ENCODE peak calls at places on chromosomes 16 and 17, in four cellular contexts. One of them, this sample, is unnamed. For H3K4me1, the result is how much of the 10 kb centered on the place peaks cover.

GRCh38 chr16:96935-97381 is 18.9 kb downstream of the MPG start:
- DNase-seq in HepG2: peak
- DNase-seq in HCT116: peak
- DNase-seq in K562: peak
- DNase-seq in this sample: peak

GRCh38 chr16:79278506-79278905 is 322.0 kb downstream of the MAF start:
- DNase-seq in HepG2: no peak
- DNase-seq in HCT116: no peak
- DNase-seq in K562: no peak
- DNase-seq in this sample: no peak

GRCh38 chr17:40451420-40451819 is 8.2 kb downstream of the IGFBP4 start:
- DNase-seq in HepG2: no peak
- DNase-seq in HCT116: no peak
- DNase-seq in K562: no peak
- DNase-seq in this sample: no peak

GRCh38 chr17:40113110-40113960 is 8.4 kb upstream of the MSL1 start:
- DNase-seq in K562: peak
- DNase-seq in HepG2: peak
- DNase-seq in HCT116: peak
- DNase-seq in this sample: peak

GRCh38 chr17:17723354-17724261 is 42.4 kb downstream of the RAI1 start:
- DNase-seq in HCT116: no peak
- DNase-seq in HepG2: no peak
- DNase-seq in K562: no peak
- DNase-seq in this sample: no peak

GRCh38 chr17:29119265-29119664 is 60.9 kb downstream of the MYO18A start:
- DNase-seq in HepG2: no peak
- DNase-seq in HCT116: no peak
- DNase-seq in K562: no peak
- DNase-seq in this sample: no peak

GRCh38 chr17:69711504-69711903 is 297.0 kb downstream of the MAP2K6 start:
- DNase-seq in HepG2: no peak
- DNase-seq in K562: no peak
- DNase-seq in HCT116: no peak
- DNase-seq in this sample: no peak

GRCh38 chr17:61877837-61878236 is 14.5 kb upstream of the BRIP1 start:
- DNase-seq in K562: no peak
- DNase-seq in HCT116: no peak
- DNase-seq in HepG2: no peak
- DNase-seq in this sample: no peak

GRCh38 chr17:5254903-5255521 is 20.4 kb upstream of the SCIMP start:
- DNase-seq in HepG2: no peak
- DNase-seq in HCT116: no peak
- DNase-seq in K562: no peak
- DNase-seq in this sample: no peak

GRCh38 chr17:14622622-14623101 is 321.8 kb downstream of the HS3ST3B1 start:
- DNase-seq in HCT116: no peak
- DNase-seq in K562: no peak
- DNase-seq in HepG2: no peak
- DNase-seq in this sample: no peak

GRCh38 chr16:85195884-85196816 is 83.9 kb upstream of the CIBAR2 start:
- DNase-seq in HCT116: no peak
- DNase-seq in K562: no peak
- DNase-seq in HepG2: no peak
- DNase-seq in this sample: no peak

GRCh38 chr16:15404792-15405191 is 9.2 kb downstream of the MPV17L start:
- DNase-seq in HepG2: no peak
- DNase-seq in K562: no peak
- DNase-seq in HCT116: no peak
- DNase-seq in this sample: no peak

GRCh38 chr16:69618307-69618706 is 52.5 kb downstream of the NFAT5 start:
- DNase-seq in HCT116: no peak
- DNase-seq in K562: no peak
- DNase-seq in HepG2: no peak
- DNase-seq in this sample: no peak

GRCh38 chr17:60305141-60305540 is 86.8 kb downstream of the USP32 start:
- DNase-seq in HCT116: no peak
- DNase-seq in K562: no peak
- DNase-seq in HepG2: peak
- DNase-seq in this sample: no peak

GRCh38 chr16:84467256-84467655 is 37.2 kb downstream of the MEAK7 start:
- DNase-seq in HCT116: no peak
- DNase-seq in HepG2: no peak
- DNase-seq in K562: no peak
- DNase-seq in this sample: no peak

GRCh38 chr17:28941251-28941650 is 10.1 kb downstream of the PHF12 start:
- DNase-seq in HepG2: no peak
- DNase-seq in HCT116: no peak
- DNase-seq in K562: no peak
- DNase-seq in this sample: no peak

GRCh38 chr16:68707341-68708152 is 29.5 kb upstream of the CDH1 start:
- DNase-seq in HepG2: peak
- DNase-seq in HCT116: peak
- DNase-seq in K562: peak
- DNase-seq in this sample: no peak

GRCh38 chr17:30567231-30568116 is 90.3 kb downstream of the GOSR1 start:
- DNase-seq in HepG2: no peak
- DNase-seq in HCT116: no peak
- DNase-seq in K562: no peak
- DNase-seq in this sample: no peak

GRCh38 chr17:70317416-70317815 is 148.1 kb downstream of the KCNJ2 start:
- DNase-seq in HepG2: no peak
- DNase-seq in K562: no peak
- DNase-seq in HCT116: no peak
- DNase-seq in this sample: no peak

GRCh38 chr17:50274945-50275221 is 617 bp downstream of the TMEM92 start:
- DNase-seq in HepG2: no peak
- DNase-seq in K562: no peak
- DNase-seq in HCT116: no peak
- DNase-seq in this sample: no peak

GRCh38 chr17:9181640-9182039 is 160.3 kb downstream of the NTN1 start:
- DNase-seq in HCT116: no peak
- DNase-seq in HepG2: no peak
- DNase-seq in K562: no peak
- DNase-seq in this sample: no peak

GRCh38 chr16:66421891-66422290 is 5.2 kb upstream of the BEAN1 start:
- DNase-seq in HepG2: no peak
- DNase-seq in K562: no peak
- DNase-seq in HCT116: no peak
- DNase-seq in this sample: no peak

GRCh38 chr17:71080937-71081336 is 911.6 kb downstream of the KCNJ2 start:
- DNase-seq in HepG2: no peak
- DNase-seq in K562: no peak
- DNase-seq in HCT116: no peak
- DNase-seq in this sample: no peak

GRCh38 chr17:72336026-72336803 is 215.4 kb downstream of the SOX9 start:
- DNase-seq in HCT116: no peak
- DNase-seq in HepG2: no peak
- DNase-seq in K562: no peak
- DNase-seq in this sample: no peak

GRCh38 chr17:9615486-9615885 is 29.8 kb upstream of the USP43 start:
- DNase-seq in HCT116: no peak
- DNase-seq in K562: no peak
- DNase-seq in HepG2: peak
- DNase-seq in this sample: no peak

GRCh38 chr16:86590501-86591144 is 12.3 kb downstream of the FOXL1 start:
- DNase-seq in HCT116: no peak
- DNase-seq in K562: no peak
- DNase-seq in HepG2: peak
- DNase-seq in this sample: no peak

GRCh38 chr17:63445571-63446217 is 412 bp downstream of the CYB561 start:
- DNase-seq in HepG2: no peak
- DNase-seq in K562: peak
- DNase-seq in HCT116: peak
- DNase-seq in this sample: no peak
- TF ChIP-seq TCF7L2 in HepG2: no peak
- TF ChIP-seq TCF7L2 in K562: no peak
- TF ChIP-seq TCF7L2 in HCT116: peak
- TF ChIP-seq TCF7L2 in this sample: peak

GRCh38 chr17:7476951-7477350 is 2.5 kb downstream of the ZBTB4 start:
- DNase-seq in K562: no peak
- DNase-seq in HCT116: no peak
- DNase-seq in HepG2: no peak
- DNase-seq in this sample: no peak

GRCh38 chr17:7477392-7478275 is 1.8 kb downstream of the ZBTB4 start:
- DNase-seq in HCT116: no peak
- DNase-seq in K562: peak
- DNase-seq in HepG2: peak
- DNase-seq in this sample: no peak

GRCh38 chr17:7479139-7479388 is 367 bp downstream of the ZBTB4 start:
- DNase-seq in K562: no peak
- DNase-seq in HepG2: no peak
- DNase-seq in HCT116: no peak
- DNase-seq in this sample: no peak

GRCh38 chr17:7478276-7479138 is 924 bp downstream of the ZBTB4 start:
- DNase-seq in K562: peak
- DNase-seq in HepG2: no peak
- DNase-seq in HCT116: no peak
- DNase-seq in this sample: no peak

DNA sequence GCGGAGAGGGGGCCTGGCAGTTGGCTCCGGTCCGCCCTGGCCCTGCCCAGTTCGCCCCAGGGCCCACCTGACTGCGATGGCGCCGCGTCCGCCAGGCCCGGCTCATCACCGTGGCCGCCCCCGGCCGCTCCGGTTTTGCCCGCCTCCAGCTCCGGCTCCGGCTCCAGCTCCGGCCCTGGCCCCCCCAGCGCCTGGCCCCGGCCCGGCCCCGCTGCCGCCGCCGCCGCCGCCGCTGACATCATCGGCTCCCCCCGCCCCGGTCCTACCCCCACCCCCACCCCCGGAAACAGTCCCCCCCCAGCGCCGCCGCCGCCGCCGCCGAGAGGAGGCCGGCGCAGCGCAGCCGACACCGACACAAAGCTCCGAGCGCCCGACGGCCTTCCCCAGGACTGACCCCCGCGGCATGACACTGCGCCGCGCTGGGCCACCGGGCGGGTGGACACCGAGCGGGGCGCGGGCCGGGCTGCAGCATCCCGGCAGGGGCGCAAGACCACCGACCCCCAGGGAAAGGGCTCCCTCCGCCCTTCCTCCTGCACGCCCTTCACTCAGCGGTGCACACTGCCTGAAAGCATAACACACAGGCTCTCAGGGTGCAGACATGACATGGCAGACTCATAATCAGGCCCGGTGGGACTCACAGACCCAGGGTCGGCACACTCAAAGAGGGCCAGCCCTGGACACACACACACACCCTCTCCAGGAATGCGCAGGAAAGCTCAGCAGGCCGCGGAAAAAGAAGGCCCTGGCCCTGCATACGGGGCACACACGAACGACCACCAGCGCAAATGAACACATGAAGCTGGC is at the start of gene ZBTB4:
- DNase-seq in K562: peak
- DNase-seq in HCT116: no peak
- DNase-seq in HepG2: peak
- DNase-seq in this sample: no peak
- H3K4me1 ChIP-seq in K562: under half
- H3K4me1 ChIP-seq in HCT116: under half
- H3K4me1 ChIP-seq in HepG2: half or more
- H3K4me1 ChIP-seq in this sample: under half

GRCh38 chr16:25771216-25771615 is 79.5 kb downstream of the HS3ST4 start:
- DNase-seq in HCT116: no peak
- DNase-seq in K562: no peak
- DNase-seq in HepG2: no peak
- DNase-seq in this sample: no peak
- H3K4me3 ChIP-seq in HCT116: no peak
- H3K4me3 ChIP-seq in K562: no peak
- H3K4me3 ChIP-seq in HepG2: no peak
- H3K4me3 ChIP-seq in this sample: no peak

DNA sequence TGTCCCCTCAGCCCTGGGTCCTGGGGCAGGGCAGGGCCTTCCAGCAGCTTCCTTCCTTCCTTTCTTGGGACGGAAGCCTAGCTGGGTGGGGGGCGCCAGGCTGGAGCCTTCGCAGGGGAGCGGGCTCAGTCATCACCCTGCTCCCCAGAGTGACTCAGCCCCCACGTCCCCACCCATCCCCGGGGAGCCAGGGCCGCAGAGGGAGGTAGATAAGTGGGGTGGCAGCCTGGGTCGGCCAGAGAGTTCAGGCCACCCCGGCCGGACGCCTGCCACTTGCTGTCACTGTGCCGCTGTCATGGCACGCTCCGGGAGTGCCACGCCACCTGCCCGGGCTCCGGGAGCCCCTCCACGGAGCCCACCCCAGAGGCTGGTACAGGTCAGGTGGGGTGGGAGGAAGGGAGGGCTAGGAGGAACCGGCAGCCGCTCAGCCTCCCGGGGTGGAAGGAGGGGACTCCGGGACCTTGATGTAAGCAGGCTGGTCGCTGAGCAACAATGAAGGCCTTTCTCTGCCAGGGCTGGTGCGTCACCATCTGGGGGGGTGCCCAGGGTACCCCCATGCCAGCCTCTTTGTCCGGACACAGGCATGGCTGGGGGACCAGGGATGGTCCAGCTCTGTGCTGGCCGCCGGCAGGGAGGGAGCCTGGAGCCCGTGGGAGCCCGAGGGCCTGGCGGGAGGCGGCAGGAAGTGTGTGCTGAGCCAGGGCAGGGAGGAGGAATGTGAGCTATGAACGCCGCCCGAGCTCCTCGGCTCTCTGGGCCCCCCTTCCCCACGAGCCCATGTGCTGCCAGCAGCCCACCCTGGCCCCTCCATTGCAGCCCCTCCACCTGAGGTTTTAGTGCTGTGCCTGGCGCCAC is 6.6 kb downstream of the NHERF2 start:
- DNase-seq in HCT116: no peak
- DNase-seq in K562: peak
- DNase-seq in HepG2: peak
- DNase-seq in this sample: no peak
- TF ChIP-seq TCF7L2 in HCT116: no peak
- TF ChIP-seq TCF7L2 in K562: no peak
- TF ChIP-seq TCF7L2 in HepG2: no peak
- TF ChIP-seq TCF7L2 in this sample: no peak